ENCODE peak calls at places on chromosomes 6 and 20, in four cellular contexts. O, D, E and K are unnamed samples.

GRCh38 chr6:17224056-17224455 is 57.1 kb upstream of the RBM24 start:
- DNase-seq in O (no peak), D (peak), E (no peak), K (no peak)

GRCh38 chr6:42260972-42261371 is 43.3 kb upstream of the MRPS10 start:
- DNase-seq in D (peak), E (peak), O (peak), K (peak)

GRCh38 chr6:157668690-157669089 is 154.4 kb upstream of the SNX9 start:
- DNase-seq in O (no peak), E (no peak), D (no peak), K (no peak)

GRCh38 chr20:47275548-47275947 is 81.0 kb downstream of the ZMYND8 start:
- DNase-seq in D (no peak), O (no peak), E (no peak), K (no peak)

GRCh38 chr6:168196385-168196860 is 117.4 kb upstream of the FRMD1 start:
- DNase-seq in D (no peak), O (no peak), E (no peak), K (no peak)

GRCh38 chr20:10910535-10911239 is 236.9 kb upstream of the JAG1 start:
- DNase-seq in E (no peak), D (peak), O (no peak), K (no peak)

GRCh38 chr6:132236744-132237143 is 164.5 kb downstream of the MOXD1 start:
- DNase-seq in D (no peak), E (no peak), O (no peak), K (no peak)

GRCh38 chr6:39840781-39841180 is 48.6 kb downstream of the DAAM2 start:
- DNase-seq in O (no peak), D (no peak), E (no peak), K (no peak)

GRCh38 chr6:38262041-38262440 is 377.7 kb downstream of the BTBD9 start:
- DNase-seq in E (no peak), O (no peak), D (peak), K (no peak)

GRCh38 chr6:121302882-121303281 is 31.4 kb downstream of the TBC1D32 start:
- DNase-seq in E (no peak), D (no peak), O (no peak), K (no peak)

GRCh38 chr6:53128842-53129241 is 19.8 kb downstream of the GCM1 start:
- DNase-seq in D (no peak), E (no peak), O (no peak), K (no peak)

GRCh38 chr6:10873374-10873773 is 8.5 kb downstream of the GCM2 start:
- DNase-seq in O (no peak), E (no peak), D (no peak), K (no peak)